ENCODE peak calls at places on chromosomes 13 and 19, in four cellular contexts. H, G, R and W are unnamed samples.

GRCh38 chr13:43273362-43273761 is 250.0 kb downstream of the DNAJC15 start:
- DNase-seq in R (no peak), H (no peak), G (no peak), W (no peak)

GRCh38 chr19:246551-246950 is 44.7 kb downstream of the PLPP2 start:
- DNase-seq in R (no peak), G (no peak), H (no peak), W (no peak)

GRCh38 chr19:54674021-54674617 is 11.3 kb downstream of the LILRB4 start:
- DNase-seq in R (peak), G (no peak), H (peak), W (no peak)

GRCh38 chr19:412356-413355 is 3.7 kb upstream of the C2CD4C start:
- DNase-seq in H (no peak), R (no peak), G (no peak), W (no peak)

GRCh38 chr13:27924529-27925141 is 4.8 kb downstream of the PDX1 start:
- DNase-seq in G (no peak), R (no peak), H (no peak), W (no peak)

GRCh38 chr13:80716610-80717081 is 375.7 kb upstream of the SPRY2 start:
- DNase-seq in H (peak), G (no peak), R (peak), W (no peak)

GRCh38 chr13:78976696-78977095 is 317.7 kb upstream of the OBI1 start:
- DNase-seq in H (no peak), R (no peak), G (no peak), W (no peak)

GRCh38 chr13:109586509-109587346 is 199.7 kb downstream of the IRS2 start:
- DNase-seq in H (no peak), G (no peak), R (no peak), W (no peak)

GRCh38 chr13:76316998-76317527 is 569.1 kb downstream of the KCTD12 start:
- DNase-seq in H (no peak), G (no peak), R (no peak), W (no peak)

GRCh38 chr19:37716140-37716539 is 3.4 kb downstream of the ZNF607 start:
- DNase-seq in R (no peak), H (no peak), G (no peak), W (no peak)

GRCh38 chr13:75079226-75079625 is 402.7 kb downstream of the TBC1D4 start:
- DNase-seq in H (no peak), G (no peak), R (no peak), W (no peak)

GRCh38 chr13:109840201-109840892 is 54.0 kb upstream of the IRS2 start:
- DNase-seq in R (no peak), H (peak), G (no peak), W (no peak)

GRCh38 chr13:18978447-18978846 is 203.2 kb downstream of the TUBA3C start:
- DNase-seq in R (no peak), G (no peak), H (no peak), W (no peak)

GRCh38 chr19:10812902-10813404 is 23.1 kb downstream of the TMED1 start:
- DNase-seq in R (peak), G (no peak), H (peak), W (no peak)

GRCh38 chr19:5281588-5281987 is 59.0 kb downstream of the PTPRS start:
- DNase-seq in H (no peak), G (no peak), R (no peak), W (no peak)

GRCh38 chr13:46831588-46832194 is 34.7 kb upstream of the ESD start:
- DNase-seq in H (peak), R (peak), G (no peak), W (no peak)

GRCh38 chr19:37905936-37906867 is at the start of gene WDR87:
- DNase-seq in R (peak), H (peak), G (no peak), W (peak)

GRCh38 chr19:18317998-18318800 is 4.7 kb downstream of the LSM4 start:
- DNase-seq in H (peak), R (peak), G (no peak), W (no peak)

GRCh38 chr19:41774515-41774980 is 19.2 kb downstream of the CEACAM6 start:
- DNase-seq in G (no peak), R (no peak), H (no peak), W (no peak)

DNA sequence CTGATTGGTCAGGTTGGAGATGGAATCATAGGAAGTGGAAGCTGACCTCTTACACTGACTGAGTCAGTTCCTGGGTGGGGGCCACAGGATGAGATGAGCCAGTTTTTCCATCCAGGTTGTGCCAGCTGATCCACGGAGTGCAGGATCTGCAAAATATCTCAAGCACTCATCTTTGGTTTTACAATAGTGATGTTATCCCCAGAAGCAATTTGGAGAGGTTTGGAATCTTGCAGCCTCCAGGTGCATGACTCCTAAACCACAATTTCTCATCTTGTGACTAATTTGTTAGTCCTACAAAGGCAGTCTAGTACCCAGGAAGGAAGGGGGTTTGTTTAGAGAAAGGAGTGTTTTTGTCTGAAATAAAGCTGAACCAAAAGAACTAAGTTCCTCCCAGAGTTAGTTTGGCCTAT is 212.8 kb downstream of the SLITRK6 start:
- DNase-seq in G (no peak), R (no peak), H (no peak), W (no peak)
- TF ChIP-seq SPI1 in G (no peak), R (no peak), H (no peak), W (no peak)

GRCh38 chr13:94309997-94310842 is 169.3 kb downstream of the DCT start:
- DNase-seq in G (no peak), R (no peak), H (no peak), W (no peak)
- TF ChIP-seq SPI1 in G (no peak), R (no peak), H (no peak), W (no peak)

GRCh38 chr19:40217921-40218890 is at the start of gene TTC9B:
- DNase-seq in R (peak), H (no peak), G (no peak), W (no peak)
- TF ChIP-seq SPI1 in R (no peak), H (no peak), G (no peak), W (no peak)

GRCh38 chr19:39733841-39734240 is 4.0 kb downstream of the CLC start:
- DNase-seq in H (no peak), G (no peak), R (no peak), W (no peak)
- TF ChIP-seq SPI1 in H (no peak), G (no peak), R (no peak), W (no peak)

DNA sequence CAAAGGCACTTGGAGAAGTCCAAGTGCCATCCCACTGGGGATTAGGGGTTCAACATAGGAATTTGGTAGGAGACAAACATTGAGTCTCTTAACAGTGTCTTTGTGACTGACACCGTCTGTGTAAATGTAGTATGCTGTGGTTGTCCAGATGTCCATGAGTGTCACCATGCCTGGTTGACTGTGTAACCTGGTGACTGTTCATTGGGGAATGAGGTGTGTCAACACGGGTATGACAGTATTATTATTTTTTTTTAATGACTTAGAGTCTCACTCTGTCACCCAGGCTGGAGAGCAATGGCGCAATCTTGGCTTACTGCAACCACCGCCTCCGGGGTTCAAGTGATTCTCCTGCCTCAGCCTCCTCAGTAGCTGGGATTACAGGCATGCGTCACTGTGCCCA is 16.2 kb downstream of the PKN1 start:
- DNase-seq in G (no peak), H (no peak), R (no peak), W (no peak)
- TF ChIP-seq SPI1 in G (no peak), H (no peak), R (no peak), W (no peak)